ENCODE peak calls at places on chromosome 13, in nine cellular contexts. R is H1, S is cardiac fibroblast, D is bronchial epithelial cell, B is PC-3, F is psoas muscle, K is fibroblast of lung, Z is GM23338, G is HL-60. L is an unnamed sample.
A peak's percentile ranks its signal among the peaks of the same experiment; 100 is the strongest.

GRCh38 chr13:26208292-26208691 is 13.8 kb downstream of the RNF6 start:
- DNase-seq in R (no peak), S (no peak), D (no peak), B (no peak), F (no peak), K (no peak), Z (no peak), G (no peak), L (no peak)

GRCh38 chr13:37139356-37139755 is 33.9 kb upstream of the CSNK1A1L start:
- DNase-seq in R (no peak), S (no peak), D (no peak), B (no peak), F (no peak), K (no peak), Z (no peak), G (no peak), L (no peak)

GRCh38 chr13:113602291-113602970 is 17.9 kb downstream of the TFDP1 start:
- DNase-seq in R (no peak), S (no peak), D (no peak), B (no peak), F (peak; percentile 16), K (no peak), Z (no peak), G (no peak), L (no peak)

GRCh38 chr13:96636310-96636709 is 358.0 kb downstream of the OXGR1 start:
- DNase-seq in R (no peak), S (peak; percentile 50), D (peak; percentile 40), B (peak; percentile 28), F (no peak), K (no peak), Z (no peak), G (no peak), L (no peak)

GRCh38 chr13:21069561-21070004 is 8.2 kb upstream of the LATS2 start:
- DNase-seq in R (no peak), S (peak; percentile 98), D (peak; percentile 96), B (peak; percentile 94), F (no peak), K (peak; percentile 97), Z (no peak), G (peak; percentile 84), L (peak; percentile 90)

GRCh38 chr13:106182404-106182803 is 353.1 kb downstream of the EFNB2 start:
- DNase-seq in R (no peak), S (peak; percentile 93), D (peak; percentile 88), B (peak; percentile 78), F (no peak), K (peak; percentile 96), Z (no peak), G (peak; percentile 30), L (peak; percentile 92)

GRCh38 chr13:106433066-106433465 is 102.4 kb downstream of the EFNB2 start:
- DNase-seq in R (no peak), S (peak; percentile 8), D (peak; percentile 23), B (peak; percentile 2), F (no peak), K (no peak), Z (no peak), G (no peak), L (peak; percentile 47)

GRCh38 chr13:100490692-100491091 is 97.9 kb downstream of the GGACT start:
- DNase-seq in R (no peak), S (no peak), D (no peak), B (no peak), F (no peak), K (peak; percentile 34), Z (peak; percentile 93), G (no peak), L (no peak)

DNA sequence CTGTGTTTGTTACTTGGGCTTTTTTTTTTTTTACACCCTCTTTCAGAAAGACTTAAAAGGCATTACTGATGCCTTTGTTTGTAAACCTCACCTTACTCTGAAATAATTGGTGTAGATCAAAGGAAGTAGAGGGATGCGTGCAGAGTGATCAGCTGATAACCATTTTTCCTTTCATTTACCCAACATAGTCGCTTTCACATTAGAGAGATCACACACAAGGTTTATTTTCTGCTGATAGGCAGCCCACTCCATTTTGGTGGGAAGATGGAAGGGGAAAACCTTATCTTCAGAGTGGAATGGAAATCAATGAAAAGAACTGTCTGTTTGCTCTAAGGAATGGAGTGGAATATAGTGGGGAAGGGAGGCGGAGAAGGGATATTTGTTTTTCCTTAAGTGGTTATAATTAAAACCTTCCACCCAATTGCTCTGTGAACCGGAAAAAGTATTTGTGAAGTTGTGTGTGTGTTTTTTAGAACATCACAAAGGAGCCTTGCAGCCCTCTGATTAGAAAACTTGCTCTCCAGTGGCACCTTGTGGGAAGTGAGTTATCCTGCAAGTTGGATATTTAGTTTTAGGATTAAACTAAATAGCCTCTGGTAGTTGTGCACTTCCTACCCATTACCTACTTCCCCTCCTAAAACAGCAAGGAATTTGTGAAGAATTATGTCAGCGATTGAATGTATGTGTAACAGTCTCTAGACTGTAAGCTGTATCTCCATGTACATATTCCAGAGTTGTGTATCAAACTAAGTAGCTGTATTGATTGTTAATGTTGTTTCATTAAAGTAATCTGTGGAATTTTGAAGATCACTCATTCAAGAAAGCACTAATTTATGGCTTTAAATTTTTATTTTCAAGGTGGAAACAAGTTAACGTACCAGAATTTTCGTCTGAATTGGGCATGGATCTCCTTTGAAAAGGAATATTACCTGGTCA is 76.8 kb downstream of the FREM2 start:
- DNase-seq in R (peak; percentile 19), S (peak; percentile 56), D (peak; percentile 53), B (peak; percentile 44), F (no peak), K (peak; percentile 38), Z (peak; percentile 85), G (no peak), L (peak; percentile 3)
- TF ChIP-seq CTCF in R (peak; percentile 70), S (peak; percentile 57), D (peak; percentile 55), B (peak; percentile 62), F (peak; percentile 68), K (peak; percentile 62), Z (peak; percentile 75), G (peak; percentile 55), L (peak; percentile 55)

GRCh38 chr13:94327318-94327717 is 152.2 kb downstream of the DCT start:
- DNase-seq in R (no peak), S (no peak), D (no peak), B (no peak), F (no peak), K (peak; percentile 65), Z (peak; percentile 30), G (no peak), L (no peak)
- H3K4me3 ChIP-seq in R (no peak overlapping the region), S (no peak overlapping the region), D (no peak overlapping the region), B (no peak overlapping the region), F (no peak overlapping the region), K (no peak overlapping the region), Z (no peak overlapping the region), G (no peak overlapping the region), L (no peak overlapping the region)

DNA sequence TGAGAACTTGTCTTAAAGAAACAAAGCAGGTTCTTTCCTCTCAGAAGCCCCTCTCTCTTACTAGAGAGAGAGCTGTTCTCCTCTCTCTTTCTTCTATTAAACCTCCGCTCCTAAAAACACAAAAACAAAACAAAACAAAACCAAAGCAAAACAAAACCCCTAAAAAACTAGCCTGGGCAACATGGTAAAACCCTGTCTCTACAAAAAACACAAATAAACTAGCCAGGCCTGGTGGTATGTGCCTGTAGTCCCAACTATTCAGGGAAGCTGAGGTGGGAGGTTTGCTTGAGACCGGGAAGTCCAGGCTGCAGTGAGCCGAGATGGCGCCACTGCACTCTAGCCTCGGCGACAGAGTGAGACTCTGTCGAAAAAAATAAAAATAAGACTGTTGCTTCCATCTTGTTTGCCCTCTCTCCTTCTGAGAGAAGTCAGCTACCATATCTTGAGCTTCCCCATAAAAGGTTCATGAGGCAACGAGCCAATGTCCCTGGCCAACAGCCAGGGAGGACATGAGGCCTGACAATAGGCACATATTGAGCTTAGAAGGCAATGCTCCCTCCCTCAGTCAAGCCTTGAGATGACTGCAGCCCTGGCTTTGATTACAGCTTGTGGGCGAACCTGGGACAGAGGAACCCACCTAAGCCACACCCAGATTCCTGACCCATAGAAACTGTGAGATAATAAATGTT is 17.5 kb upstream of the FLT3 start:
- DNase-seq in R (no peak), S (peak; percentile 43), D (no peak), B (peak; percentile 37), F (no peak), K (no peak), Z (peak; percentile 41), G (no peak), L (no peak)
- TF ChIP-seq CTCF in R (no peak), S (no peak), D (no peak), B (no peak), F (no peak), K (no peak), Z (peak; percentile 23), G (no peak), L (no peak)

DNA sequence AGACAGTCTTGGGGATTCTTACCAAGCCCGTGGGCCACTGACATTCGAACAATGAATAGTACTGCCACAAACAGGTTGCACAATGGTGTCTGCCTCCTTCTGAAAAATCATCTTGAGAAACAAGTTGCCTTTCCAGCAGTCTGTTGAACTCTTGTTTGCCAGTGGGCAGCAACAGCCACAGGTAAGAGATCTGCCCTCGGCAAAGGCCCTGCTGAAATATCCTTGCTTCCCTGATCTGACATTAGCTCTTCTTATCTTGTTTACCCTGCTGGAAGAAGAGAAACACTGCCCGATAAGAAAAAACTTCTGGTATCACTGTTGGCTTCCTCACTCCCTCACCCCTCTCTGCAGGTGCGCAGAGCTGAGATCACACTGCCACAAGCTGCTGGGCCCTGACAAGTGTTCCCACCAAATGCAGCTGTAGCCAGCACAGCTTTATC is 2.0 kb downstream of the DOCK9 start:
- DNase-seq in R (no peak), S (peak; percentile 41), D (no peak), B (no peak), F (no peak), K (no peak), Z (peak; percentile 39), G (no peak), L (no peak)
- H3K4me3 ChIP-seq in R (no peak overlapping the region), S (peak overlapping the region; percentile 60), D (no peak overlapping the region), B (no peak overlapping the region), F (peak overlapping the region; percentile 62), K (no peak overlapping the region), Z (no peak overlapping the region), G (no peak overlapping the region), L (no peak overlapping the region)

DNA sequence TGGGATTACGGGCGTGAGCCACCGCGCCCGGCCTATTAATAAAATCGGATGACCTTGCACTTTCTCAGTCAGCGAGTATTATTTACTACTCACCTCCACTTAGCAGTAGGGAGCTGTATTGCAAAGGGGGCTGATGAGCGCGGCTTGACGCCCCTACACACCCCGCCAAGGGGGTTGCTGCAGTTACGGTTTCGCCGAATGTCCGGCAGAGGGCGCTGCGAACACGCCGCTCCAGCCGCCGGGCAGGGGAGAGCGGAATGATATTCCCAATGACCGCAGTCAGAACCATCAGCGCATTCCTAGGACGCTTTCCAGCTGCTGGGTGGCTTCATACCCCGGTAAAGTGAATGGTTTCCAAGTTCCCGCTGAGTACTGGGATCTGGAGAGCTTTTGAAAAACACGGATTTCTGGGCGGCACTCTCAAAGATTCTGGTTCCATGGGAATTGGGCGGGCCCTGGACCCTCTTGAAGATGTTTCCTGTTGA is 30.0 kb upstream of the TPT1 start:
- DNase-seq in R (peak; percentile 72), S (peak; percentile 74), D (no peak), B (peak; percentile 60), F (peak; percentile 87), K (peak; percentile 86), Z (peak; percentile 93), G (peak; percentile 28), L (peak; percentile 56)
- TF ChIP-seq CTCF in R (peak; percentile 92), S (peak; percentile 96), D (peak; percentile 95), B (peak; percentile 83), F (peak; percentile 99), K (peak; percentile 92), Z (peak; percentile 98), G (peak; percentile 77), L (peak; percentile 88)

GRCh38 chr13:31851201-31851600 is 111.9 kb downstream of the RXFP2 start:
- DNase-seq in R (no peak), S (no peak), D (no peak), B (no peak), F (no peak), K (no peak), Z (no peak), G (no peak), L (no peak)
- H3K4me3 ChIP-seq in R (no peak overlapping the region), S (no peak overlapping the region), D (no peak overlapping the region), B (no peak overlapping the region), F (no peak overlapping the region), K (no peak overlapping the region), Z (no peak overlapping the region), G (no peak overlapping the region), L (no peak overlapping the region)

GRCh38 chr13:29418026-29418425 is 177.5 kb downstream of the SLC7A1 start:
- DNase-seq in R (no peak), S (no peak), D (no peak), B (no peak), F (no peak), K (no peak), Z (peak; percentile 17), G (no peak), L (no peak)
- TF ChIP-seq CTCF in R (peak; percentile 17), S (no peak), D (no peak), B (peak; percentile 28), F (no peak), K (no peak), Z (no peak), G (no peak), L (no peak)